ENCODE peak calls at places on chromosomes 13 and 19, in six cellular contexts. E is Calu3; L is erythroblast; W is occipital lobe; U is Caki2; O is stimulated activated CD4-positive, alpha-beta T cell treated with anti-CD3 and anti-CD28 coated beads, Interleukin-1b, Interleukin-23, amount 100 ng/mL, for 1 hour. K is an unnamed sample.
A peak's percentile ranks its signal among the peaks of the same experiment; 100 is the strongest.

GRCh38 chr13:79936368-79937136 is 404.4 kb downstream of the SPRY2 start:
- DNase-seq in W (peak; percentile 69), E (peak; percentile 23), L (no peak), U (peak; percentile 96), O (no peak), K (no peak)

GRCh38 chr13:91358384-91358776 is 10.9 kb downstream of the MIR17HG start:
- DNase-seq in L (no peak), W (no peak), E (no peak), O (no peak), U (no peak), K (no peak)

GRCh38 chr19:10505583-10506229 is 2.5 kb upstream of the KEAP1 start:
- DNase-seq in E (peak; percentile 65), O (peak; percentile 56), L (peak; percentile 84), U (no peak), W (no peak), K (no peak)

GRCh38 chr19:5782945-5783919 is 1.3 kb downstream of the PRR22 start:
- DNase-seq in E (no peak), W (no peak), O (no peak), L (no peak), U (no peak), K (no peak)

GRCh38 chr19:16380943-16381755 is 56.5 kb downstream of the KLF2 start:
- DNase-seq in L (no peak), O (no peak), W (no peak), E (no peak), U (no peak), K (no peak)

GRCh38 chr13:66574606-66575005 is 655.5 kb downstream of the PCDH9 start:
- DNase-seq in W (no peak), L (no peak), O (no peak), E (no peak), U (no peak), K (no peak)

GRCh38 chr19:33238750-33239149 is 13.1 kb upstream of the SLC7A10 start:
- DNase-seq in E (no peak), L (no peak), W (no peak), U (no peak), O (no peak), K (no peak)

GRCh38 chr19:46211201-46211881 is 18.2 kb upstream of the IGFL1 start:
- DNase-seq in W (no peak), O (no peak), U (peak; percentile 65), L (no peak), E (peak; percentile 77), K (no peak)

GRCh38 chr19:7230826-7231225 is 63.4 kb downstream of the INSR start:
- DNase-seq in E (no peak), W (no peak), U (no peak), O (no peak), L (no peak), K (no peak)

GRCh38 chr13:97695684-97696083 is 257.8 kb upstream of the IPO5 start:
- DNase-seq in U (peak; percentile 83), W (no peak), E (no peak), O (no peak), L (no peak), K (no peak)

GRCh38 chr13:67148219-67148583 is 81.9 kb downstream of the PCDH9 start:
- DNase-seq in U (no peak), E (no peak), O (no peak), L (no peak), W (no peak), K (no peak)

GRCh38 chr13:112693831-112694497 is 4.1 kb downstream of the ATP11A start:
- DNase-seq in L (peak; percentile 32), O (no peak), U (peak; percentile 9), W (no peak), E (no peak), K (no peak)

GRCh38 chr19:39410620-39411005 is 1.9 kb upstream of the PLEKHG2 start:
- DNase-seq in O (no peak), L (no peak), U (no peak), W (no peak), E (no peak), K (no peak)

GRCh38 chr19:4357095-4357797 is 13.9 kb downstream of the MPND start:
- DNase-seq in U (no peak), O (no peak), E (no peak), W (no peak), L (no peak), K (no peak)